ENCODE peak calls at places on chromosome 12, in seven cellular contexts. W, Y, U, P, T, O and A are unnamed samples. For H3K36me3, the result is how much of the 10 kb centered on the place peaks cover.

GRCh38 chr12:46494424-46494823 is 121.9 kb upstream of the SLC38A2 start:
- DNase-seq in W (no peak), Y (no peak), U (no peak), P (no peak), T (no peak), O (no peak), A (no peak)

GRCh38 chr12:89154743-89155530 is 197.4 kb downstream of the DUSP6 start:
- DNase-seq in W (no peak), Y (no peak), U (no peak), P (no peak), T (no peak), O (no peak), A (no peak)

GRCh38 chr12:108973753-108974152 is 47.1 kb downstream of the SVOP start:
- DNase-seq in W (no peak), Y (no peak), U (no peak), P (no peak), T (no peak), O (no peak), A (no peak)

GRCh38 chr12:68305278-68305677 is 26.9 kb downstream of the MDM1 start:
- DNase-seq in W (no peak), Y (no peak), U (no peak), P (no peak), T (no peak), O (no peak), A (no peak)

GRCh38 chr12:94873368-94874085 is 130.0 kb downstream of the NDUFA12 start:
- DNase-seq in W (peak), Y (no peak), U (peak), P (no peak), T (peak), O (no peak), A (no peak)

GRCh38 chr12:34606749-34607519 is 584.6 kb downstream of the ALG10 start:
- DNase-seq in W (no peak), Y (no peak), U (no peak), P (no peak), T (no peak), O (no peak), A (no peak)

GRCh38 chr12:121325922-121326396 is 26.3 kb downstream of the ANAPC5 start:
- DNase-seq in W (no peak), Y (no peak), U (no peak), P (no peak), T (no peak), O (no peak), A (no peak)

GRCh38 chr12:102702447-102703114 is 214.5 kb downstream of the PAH start:
- DNase-seq in W (peak), Y (peak), U (peak), P (no peak), T (peak), O (no peak), A (no peak)

GRCh38 chr12:6215932-6216494 is 15.8 kb downstream of the CD9 start:
- DNase-seq in W (peak), Y (peak), U (no peak), P (peak), T (peak), O (peak), A (peak)

GRCh38 chr12:14948672-14949071 is 10.3 kb upstream of the ERP27 start:
- DNase-seq in W (peak), Y (peak), U (no peak), P (no peak), T (no peak), O (no peak), A (peak)

GRCh38 chr12:1517007-1517406 is 77.4 kb downstream of the FBXL14 start:
- DNase-seq in W (no peak), Y (no peak), U (peak), P (no peak), T (no peak), O (no peak), A (no peak)

DNA sequence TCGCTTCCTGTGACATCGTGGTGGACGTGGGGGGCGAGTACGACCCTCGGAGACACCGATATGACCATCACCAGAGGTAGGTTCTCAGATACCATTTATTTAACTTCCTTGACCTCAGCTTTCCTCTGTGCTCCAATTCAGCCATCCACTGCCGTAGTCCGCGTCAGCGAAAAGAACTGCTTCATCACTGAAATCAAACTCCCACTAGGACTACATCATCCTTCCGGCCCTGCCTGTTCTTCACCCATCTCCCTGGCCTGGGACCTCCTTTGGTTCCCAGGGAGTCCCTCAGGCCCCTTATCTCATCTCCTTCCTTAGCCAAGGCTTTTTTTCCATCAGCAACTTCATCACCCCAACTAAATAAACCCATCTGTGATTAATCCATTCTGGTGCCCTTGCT is 692 bp downstream of the MYG1 start:
- DNase-seq in W (no peak), Y (no peak), U (no peak), P (no peak), T (no peak), O (no peak), A (no peak)
- H3K36me3 ChIP-seq in W (under half), Y (under half), U (under half), P (under half), T (half or more), O (under half), A (under half)

GRCh38 chr12:32139064-32139421 is 32.4 kb downstream of the BICD1 start:
- DNase-seq in W (peak), Y (no peak), U (peak), P (no peak), T (no peak), O (no peak), A (no peak)

GRCh38 chr12:32136404-32136803 is 29.8 kb downstream of the BICD1 start:
- DNase-seq in W (no peak), Y (no peak), U (no peak), P (no peak), T (no peak), O (no peak), A (no peak)

GRCh38 chr12:32135967-32136366 is 29.3 kb downstream of the BICD1 start:
- DNase-seq in W (no peak), Y (no peak), U (no peak), P (no peak), T (no peak), O (no peak), A (no peak)

GRCh38 chr12:32145096-32145495 is 38.4 kb downstream of the BICD1 start:
- DNase-seq in W (no peak), Y (no peak), U (no peak), P (no peak), T (no peak), O (no peak), A (no peak)

DNA sequence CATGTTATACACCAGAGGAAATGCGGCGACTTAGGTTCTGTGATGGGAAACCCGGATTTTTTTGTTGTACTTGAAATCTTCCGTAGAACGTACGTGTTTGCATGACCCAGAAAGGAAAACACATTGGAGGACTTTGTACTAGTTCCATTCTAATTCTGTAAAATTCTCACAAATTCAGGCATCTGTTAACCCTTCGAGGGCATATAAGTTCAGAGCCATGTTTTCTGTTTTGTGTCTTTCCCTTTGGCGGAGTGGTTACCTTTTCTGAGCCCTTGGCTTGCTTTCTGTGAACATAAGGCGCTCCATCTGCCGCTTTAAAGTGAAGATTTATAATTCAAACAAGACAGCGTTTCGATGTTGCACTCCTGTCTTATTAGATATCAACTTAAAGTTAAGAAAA is 34.2 kb downstream of the BICD1 start:
- DNase-seq in W (no peak), Y (no peak), U (no peak), P (no peak), T (no peak), O (no peak), A (no peak)
- H3K4me3 ChIP-seq in W (no peak), Y (no peak), U (peak), P (no peak), T (no peak), O (no peak), A (peak)

GRCh38 chr12:52862023-52862422 is 13.2 kb upstream of the KRT78 start:
- DNase-seq in W (no peak), Y (no peak), U (no peak), P (no peak), T (no peak), O (no peak), A (no peak)
- TF ChIP-seq CTCF in W (no peak), Y (no peak), U (no peak), P (no peak), T (no peak), O (no peak), A (no peak)

DNA sequence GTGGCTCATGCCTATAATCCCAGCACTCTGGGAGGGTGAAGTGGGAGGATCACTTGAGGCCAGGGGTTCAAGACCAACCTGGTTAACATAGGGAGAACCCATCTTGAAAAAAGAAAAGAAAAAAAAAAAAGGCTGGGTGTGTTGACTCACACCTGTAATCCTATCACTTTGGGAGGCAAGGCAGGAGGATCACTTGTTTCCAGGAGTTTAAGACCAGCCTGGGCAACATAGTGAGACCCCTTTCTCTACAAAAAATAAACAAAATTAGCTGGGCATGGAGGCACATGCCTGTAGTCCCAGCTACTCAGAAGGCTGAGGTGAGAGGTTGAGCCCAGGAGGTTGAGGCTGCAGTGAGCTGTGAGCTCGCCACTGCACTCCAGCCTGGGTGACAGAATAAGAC is 23.0 kb upstream of the LRP1-AS start:
- DNase-seq in W (no peak), Y (no peak), U (no peak), P (no peak), T (no peak), O (no peak), A (no peak)
- H3K36me3 ChIP-seq in W (under half), Y (under half), U (under half), P (under half), T (half or more), O (under half), A (under half)

DNA sequence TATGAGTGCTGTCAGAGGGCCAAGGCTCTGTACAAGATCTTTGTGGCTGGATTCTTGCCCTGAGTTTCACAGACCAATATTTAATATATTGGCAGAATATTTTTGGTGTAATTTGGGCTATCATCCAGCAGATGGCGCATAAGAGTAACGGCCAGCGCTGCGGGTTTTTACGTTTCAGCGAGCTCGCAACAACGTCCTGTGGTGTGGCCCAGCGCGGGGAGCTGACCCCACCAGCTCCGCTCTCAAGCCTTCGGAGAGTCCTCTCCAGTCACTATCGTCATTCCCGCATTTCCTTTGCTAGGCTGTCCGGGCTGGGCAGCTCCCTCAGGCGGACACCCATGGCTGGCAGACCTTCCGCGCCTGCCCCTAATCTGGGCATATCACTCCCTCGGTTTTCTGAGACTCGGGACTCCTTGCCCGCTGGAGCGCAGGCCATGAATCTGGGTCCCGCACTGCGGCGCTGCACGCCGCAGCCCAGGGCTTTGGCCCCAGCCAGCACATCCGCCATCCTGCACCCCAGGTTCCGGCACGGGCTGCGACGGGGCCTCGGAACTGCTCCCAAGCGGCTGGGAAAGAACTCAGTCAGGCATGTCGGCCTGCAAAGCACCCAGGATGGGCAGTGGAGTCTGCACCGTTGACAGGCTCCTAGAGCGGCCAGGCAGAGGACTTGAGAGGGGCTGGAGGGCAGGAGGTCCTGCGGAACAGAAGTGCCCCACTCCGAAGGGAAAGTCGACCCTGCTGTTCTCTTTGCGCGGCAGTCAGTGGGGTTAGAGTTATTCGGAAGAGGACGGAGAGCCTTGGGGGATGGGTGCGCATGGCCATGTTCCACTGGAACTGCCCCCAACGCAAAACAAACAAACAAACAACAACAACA is 18.4 kb downstream of the OLR1 start:
- DNase-seq in W (peak), Y (peak), U (peak), P (peak), T (peak), O (peak), A (peak)
- H3K4me3 ChIP-seq in W (peak), Y (peak), U (peak), P (peak), T (peak), O (peak), A (peak)

DNA sequence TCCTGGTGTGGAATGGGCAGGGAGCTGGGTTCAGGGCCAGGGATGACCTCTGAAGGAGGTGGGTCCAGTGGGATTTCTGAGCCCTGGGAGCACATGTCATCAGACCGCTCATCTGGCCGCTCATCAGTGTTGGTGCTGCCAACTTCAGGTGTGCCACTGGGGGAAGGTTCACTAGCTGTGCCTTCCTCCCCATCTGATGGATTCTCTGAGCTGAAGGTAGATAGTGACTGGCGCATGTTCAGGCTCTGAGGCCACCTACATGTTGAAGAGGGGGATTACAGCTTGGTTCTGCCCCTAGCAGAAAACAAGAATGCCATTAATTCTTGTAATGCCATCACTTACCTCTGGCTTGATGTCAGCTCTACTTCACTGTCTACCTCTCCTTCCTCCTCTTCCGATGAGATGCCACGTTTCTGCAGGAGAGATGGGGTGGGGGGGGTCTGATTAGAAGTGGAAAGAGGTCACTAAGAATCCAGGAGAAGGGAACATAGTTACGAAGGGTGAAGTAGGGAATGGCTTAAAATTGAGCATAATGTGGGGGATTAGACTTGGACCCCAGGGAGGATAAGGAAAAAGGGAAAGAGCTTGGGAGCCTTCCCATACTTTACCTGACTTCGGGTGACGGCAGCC is 17.2 kb downstream of the MAP3K12 start:
- DNase-seq in W (no peak), Y (no peak), U (peak), P (no peak), T (no peak), O (no peak), A (peak)
- TF ChIP-seq CTCF in W (no peak), Y (no peak), U (peak), P (no peak), T (no peak), O (no peak), A (no peak)

GRCh38 chr12:128724468-128725046 is 99.2 kb downstream of the SLC15A4 start:
- DNase-seq in W (no peak), Y (no peak), U (no peak), P (no peak), T (no peak), O (no peak), A (no peak)
- H3K36me3 ChIP-seq in W (under half), Y (under half), U (under half), P (under half), T (under half), O (under half), A (under half)